ENCODE peak calls at places on chromosomes 5 and 9, in ten cellular contexts. Z, X, P, W, Q, E, U, V, A and G are unnamed samples.

GRCh38 chr5:7261049-7261448 is 134.9 kb upstream of the ADCY2 start:
- DNase-seq in Z (no peak), X (no peak), P (peak; percentile 16), W (no peak), Q (peak; percentile 8), E (no peak), U (peak; percentile 80), V (no peak), A (peak; percentile 84), G (peak; percentile 78)

GRCh38 chr9:120372040-120372439 is 207.9 kb downstream of the CDK5RAP2 start:
- DNase-seq in Z (no peak), X (no peak), P (no peak), W (no peak), Q (no peak), E (no peak), U (no peak), V (no peak), A (no peak), G (no peak)

GRCh38 chr9:126488881-126489404 is 124.8 kb upstream of the LMX1B start:
- DNase-seq in Z (no peak), X (no peak), P (no peak), W (no peak), Q (no peak), E (no peak), U (no peak), V (no peak), A (no peak), G (no peak)

GRCh38 chr9:14563902-14564578 is 129.2 kb downstream of the ZDHHC21 start:
- DNase-seq in Z (no peak), X (no peak), P (no peak), W (no peak), Q (no peak), E (no peak), U (no peak), V (no peak), A (peak; percentile 74), G (no peak)

GRCh38 chr5:82613886-82614285 is 335.7 kb upstream of the RPS23 start:
- DNase-seq in Z (no peak), X (no peak), P (no peak), W (no peak), Q (no peak), E (no peak), U (no peak), V (no peak), A (no peak), G (no peak)

GRCh38 chr9:115114541-115114940 is 3.4 kb downstream of the TNC start:
- DNase-seq in Z (no peak), X (no peak), P (no peak), W (no peak), Q (no peak), E (no peak), U (no peak), V (no peak), A (no peak), G (no peak)

GRCh38 chr5:120464627-120465280 is 654 bp downstream of the PRR16 start:
- DNase-seq in Z (no peak), X (no peak), P (no peak), W (no peak), Q (peak; percentile 37), E (peak; percentile 63), U (peak; percentile 35), V (no peak), A (peak; percentile 34), G (peak; percentile 37)

GRCh38 chr9:5002811-5003210 is 17.7 kb downstream of the JAK2 start:
- DNase-seq in Z (no peak), X (no peak), P (no peak), W (no peak), Q (no peak), E (no peak), U (no peak), V (no peak), A (no peak), G (no peak)

GRCh38 chr5:50699737-50700136 is 33.3 kb downstream of the PARP8 start:
- DNase-seq in Z (no peak), X (no peak), P (peak; percentile 52), W (no peak), Q (no peak), E (no peak), U (no peak), V (no peak), A (no peak), G (no peak)

GRCh38 chr9:84866402-84866801 is 196.9 kb downstream of the NTRK2 start:
- DNase-seq in Z (no peak), X (no peak), P (no peak), W (no peak), Q (no peak), E (no peak), U (no peak), V (no peak), A (no peak), G (no peak)

GRCh38 chr9:83508072-83508471 is 30.1 kb downstream of the FRMD3 start:
- DNase-seq in Z (no peak), X (no peak), P (no peak), W (no peak), Q (no peak), E (no peak), U (no peak), V (no peak), A (no peak), G (no peak)

GRCh38 chr5:100546041-100546440 is 10.9 kb downstream of the FAM174A start:
- DNase-seq in Z (no peak), X (no peak), P (no peak), W (no peak), Q (no peak), E (no peak), U (no peak), V (no peak), A (no peak), G (no peak)

GRCh38 chr9:111599092-111599947 is at the start of gene PTGR1:
- DNase-seq in Z (peak; percentile 78), X (peak; percentile 73), P (peak; percentile 74), W (no peak), Q (peak; percentile 78), E (peak; percentile 82), U (peak; percentile 79), V (peak; percentile 39), A (peak; percentile 44), G (peak; percentile 71)

GRCh38 chr9:96050876-96051185 is 175.3 kb downstream of the ERCC6L2 start:
- DNase-seq in Z (no peak), X (no peak), P (no peak), W (no peak), Q (no peak), E (no peak), U (no peak), V (no peak), A (no peak), G (no peak)

GRCh38 chr5:78417026-78417425 is 56.6 kb downstream of the SCAMP1 start:
- DNase-seq in Z (no peak), X (no peak), P (no peak), W (no peak), Q (no peak), E (no peak), U (no peak), V (no peak), A (no peak), G (no peak)